ENCODE peak calls at places on chromosome 14, in nine cellular contexts. I is upper lobe of right lung; S is SJCRH30; A is transverse colon; K is Panc1; U is CD8-positive, alpha-beta T cell; W is PC-3; F is GM12878; L is HCT116. H is an unnamed sample. For H3K9me3, the result is how much of the 10 kb centered on the place peaks cover.

GRCh38 chr14:99460793-99461192 is 19.9 kb downstream of the SETD3 start:
- DNase-seq in U (no peak), I (no peak), L (no peak), K (no peak), S (no peak), A (no peak), F (no peak), W (no peak), H (no peak)

GRCh38 chr14:25622752-25623151 is 572.8 kb upstream of the STXBP6 start:
- DNase-seq in S (no peak), A (no peak), U (no peak), F (no peak), W (no peak), L (no peak), K (no peak), I (no peak), H (peak)

GRCh38 chr14:95217391-95217900 is 60.1 kb upstream of the DICER1 start:
- DNase-seq in F (no peak), U (no peak), S (peak), L (no peak), K (no peak), W (no peak), I (no peak), A (no peak), H (no peak)

GRCh38 chr14:75170797-75171196 is 5.6 kb downstream of the TMED10 start:
- DNase-seq in S (peak), F (no peak), W (no peak), U (no peak), A (no peak), K (no peak), L (no peak), I (no peak), H (no peak)

GRCh38 chr14:100305446-100306255 is 593 bp downstream of the SLC25A29 start:
- DNase-seq in F (no peak), I (peak), K (no peak), S (peak), W (peak), A (peak), L (no peak), U (peak), H (peak)

GRCh38 chr14:69636051-69636639 is 24.7 kb downstream of the SUSD6 start:
- DNase-seq in W (no peak), S (no peak), L (no peak), U (no peak), F (no peak), A (no peak), K (no peak), I (no peak), H (no peak)

GRCh38 chr14:22545842-22546721 is 42.9 kb downstream of the DAD1 start:
- DNase-seq in A (no peak), K (no peak), W (peak), S (peak), F (no peak), I (no peak), L (no peak), U (no peak), H (peak)

GRCh38 chr14:95531473-95531872 is 3.4 kb upstream of the GLRX5 start:
- DNase-seq in S (no peak), A (no peak), U (no peak), K (no peak), W (peak), F (no peak), L (no peak), I (no peak), H (no peak)

GRCh38 chr14:20143911-20144310 is 5.3 kb downstream of the OR4N5 start:
- DNase-seq in S (peak), F (no peak), W (peak), U (no peak), A (no peak), K (no peak), L (no peak), I (no peak), H (peak)

GRCh38 chr14:33198684-33199083 is 260.0 kb downstream of the NPAS3 start:
- DNase-seq in K (no peak), I (no peak), S (no peak), L (no peak), W (no peak), A (no peak), F (no peak), U (no peak), H (no peak)

GRCh38 chr14:65373671-65374039 is 38.9 kb upstream of the FUT8 start:
- DNase-seq in W (peak), K (no peak), U (no peak), L (no peak), S (no peak), A (no peak), F (no peak), I (no peak), H (no peak)

GRCh38 chr14:58315606-58316005 is 17.3 kb downstream of the ARID4A start:
- DNase-seq in A (no peak), S (no peak), U (no peak), W (peak), L (no peak), F (no peak), I (no peak), K (no peak), H (no peak)

GRCh38 chr14:70771781-70772212 is 37.5 kb downstream of the MAP3K9 start:
- DNase-seq in F (no peak), W (no peak), U (no peak), I (no peak), K (no peak), S (no peak), A (no peak), L (no peak), H (peak)

GRCh38 chr14:24903337-24903736 is 146.6 kb downstream of the STXBP6 start:
- DNase-seq in L (no peak), A (no peak), U (no peak), S (no peak), W (peak), F (no peak), K (no peak), I (no peak), H (peak)

GRCh38 chr14:49986344-49987014 is 93.6 kb downstream of the ARF6 start:
- DNase-seq in S (no peak), K (no peak), U (no peak), W (no peak), I (no peak), A (no peak), F (no peak), L (no peak), H (no peak)

GRCh38 chr14:43184540-43184939 is 1322.5 kb downstream of the FSCB start:
- DNase-seq in F (no peak), L (no peak), K (no peak), A (no peak), U (no peak), W (no peak), S (no peak), I (no peak), H (no peak)

GRCh38 chr14:43183916-43184315 is 1323.2 kb downstream of the FSCB start:
- DNase-seq in A (no peak), U (no peak), F (no peak), S (no peak), K (no peak), W (no peak), I (no peak), L (no peak), H (no peak)
- H3K9me3 ChIP-seq in A (under half), U (under half), F (under half), S (under half), K (under half), W (under half), I (under half), L (under half), H (under half)

GRCh38 chr14:106308839-106309389 is 782.5 kb downstream of the TMEM121 start:
- DNase-seq in A (peak), U (peak), S (peak), I (peak), W (no peak), L (no peak), K (peak), F (peak), H (peak)

DNA sequence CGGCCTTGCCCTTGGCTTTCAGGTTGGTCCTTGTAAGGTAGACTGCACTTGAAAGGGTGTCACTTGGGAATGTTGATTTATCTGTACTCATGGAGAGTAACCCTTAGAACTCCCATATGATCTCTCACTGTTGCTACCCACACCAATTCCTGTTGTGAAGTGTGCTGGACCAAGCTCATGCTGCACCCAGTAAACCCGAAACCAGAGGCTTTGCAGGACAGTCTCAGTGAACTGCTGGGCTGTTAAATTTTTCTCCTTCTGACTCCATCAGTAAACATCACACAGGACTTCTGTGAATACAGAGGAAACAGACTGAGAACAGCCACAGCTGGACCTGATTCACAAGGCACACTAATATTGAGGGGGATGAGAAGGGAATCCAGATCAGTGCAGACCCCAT is 783.0 kb downstream of the TMEM121 start:
- DNase-seq in A (no peak), F (peak), W (no peak), L (no peak), U (no peak), K (no peak), S (no peak), I (no peak), H (no peak)
- H3K9me3 ChIP-seq in A (under half), F (under half), W (under half), L (under half), U (under half), K (under half), S (under half), I (under half), H (under half)

GRCh38 chr14:106831322-106831720 is 1304.9 kb downstream of the TMEM121 start:
- DNase-seq in W (no peak), F (no peak), U (peak), L (no peak), K (peak), S (peak), A (peak), I (peak), H (peak)
- H3K9me3 ChIP-seq in W (under half), F (under half), U (under half), L (under half), K (under half), S (under half), A (under half), I (under half), H (under half)

GRCh38 chr14:72614891-72615410 is 278.9 kb downstream of the DPF3 start:
- DNase-seq in K (no peak), A (no peak), U (no peak), F (no peak), L (no peak), S (no peak), W (no peak), I (no peak), H (no peak)

GRCh38 chr14:72613975-72614319 is 280.0 kb downstream of the DPF3 start:
- DNase-seq in L (no peak), I (no peak), U (no peak), W (no peak), F (no peak), A (no peak), K (no peak), S (no peak), H (no peak)

GRCh38 chr14:72615511-72616121 is 278.3 kb downstream of the DPF3 start:
- DNase-seq in K (no peak), A (no peak), F (no peak), L (no peak), I (no peak), W (peak), U (peak), S (no peak), H (peak)

GRCh38 chr14:72613196-72613974 is 280.5 kb downstream of the DPF3 start:
- DNase-seq in W (peak), A (peak), L (no peak), S (no peak), F (no peak), K (no peak), I (no peak), U (no peak), H (no peak)

DNA sequence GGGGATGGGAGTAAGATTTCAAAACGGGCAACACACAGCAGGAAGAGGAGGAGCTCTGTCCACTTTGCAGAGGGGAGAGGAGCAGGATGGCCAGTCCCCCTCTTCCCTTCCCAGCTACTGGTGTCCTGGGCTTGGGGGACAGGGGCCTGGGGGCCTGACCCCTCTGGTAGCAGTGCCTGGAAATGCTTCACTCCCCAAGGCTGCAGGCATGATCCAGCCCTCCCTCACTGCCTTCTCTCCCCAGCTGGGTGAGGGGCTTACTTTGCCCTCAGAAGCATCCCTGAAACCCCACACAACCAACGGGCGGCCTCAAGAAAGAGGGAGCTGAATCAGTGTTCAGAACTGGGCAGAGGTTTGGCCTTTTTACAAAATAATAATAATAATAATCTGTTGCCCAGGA is 279.5 kb downstream of the DPF3 start:
- DNase-seq in I (no peak), A (no peak), L (no peak), S (no peak), K (no peak), U (peak), F (no peak), W (no peak), H (no peak)
- H3K9me3 ChIP-seq in I (under half), A (under half), L (under half), S (under half), K (under half), U (under half), F (under half), W (under half), H (under half)